ENCODE peak calls at places on chromosomes 7 and 10, in eight cellular contexts. M is fibroblast of lung, Q is cardiac muscle cell, E is foreskin fibroblast, D is upper lobe of right lung, C is HFF-Myc, X is AG10803, P is sigmoid colon. I is an unnamed sample.

GRCh38 chr10:72086466-72087391 is 1.6 kb downstream of the SPOCK2 start:
- DNase-seq in P (no peak), D (peak; percentile 80), X (no peak), E (no peak), M (peak; percentile 58), C (no peak), Q (peak; percentile 43), I (no peak)

GRCh38 chr7:133829336-133829897 is 297.7 kb upstream of the LRGUK start:
- DNase-seq in C (no peak), M (peak; percentile 85), Q (no peak), D (no peak), P (no peak), X (peak; percentile 41), E (peak; percentile 16), I (peak; percentile 58)

GRCh38 chr10:63758080-63758479 is 236.9 kb downstream of the REEP3 start:
- DNase-seq in C (no peak), Q (no peak), E (peak; percentile 58), P (no peak), D (no peak), M (peak; percentile 83), X (peak; percentile 34), I (peak; percentile 4)

GRCh38 chr7:25951414-25952276 is 200.4 kb upstream of the NFE2L3 start:
- DNase-seq in P (peak; percentile 66), E (peak; percentile 27), C (no peak), D (no peak), Q (no peak), X (no peak), M (no peak), I (no peak)

GRCh38 chr10:3623746-3624145 is 161.3 kb downstream of the KLF6 start:
- DNase-seq in E (peak; percentile 82), Q (peak; percentile 3), M (peak; percentile 86), P (no peak), X (peak; percentile 79), C (no peak), D (no peak), I (peak; percentile 57)

GRCh38 chr7:12244129-12244528 is 33.0 kb downstream of the TMEM106B start:
- DNase-seq in M (peak; percentile 27), E (peak; percentile 37), P (no peak), C (no peak), Q (peak; percentile 17), D (peak; percentile 61), X (peak; percentile 2), I (no peak)

GRCh38 chr10:78524941-78525340 is 491.3 kb downstream of the RPS24 start:
- DNase-seq in D (no peak), X (no peak), E (no peak), C (no peak), P (no peak), Q (no peak), M (no peak), I (no peak)

GRCh38 chr10:16518822-16519221 is 2.9 kb downstream of the C1QL3 start:
- DNase-seq in C (no peak), Q (no peak), M (no peak), E (no peak), X (no peak), P (no peak), D (no peak), I (no peak)

GRCh38 chr10:96374639-96374984 is 15.8 kb upstream of the OPALIN start:
- DNase-seq in E (peak; percentile 12), C (no peak), M (no peak), D (no peak), P (no peak), Q (peak; percentile 38), X (no peak), I (no peak)
- H3K4me3 ChIP-seq in E (peak overlapping the region; percentile 45), C (peak overlapping the region; percentile 41), M (no peak overlapping the region), D (peak overlapping the region; percentile 54), P (peak overlapping the region; percentile 43), Q (peak overlapping the region; percentile 35), X (peak overlapping the region; percentile 64), I (peak overlapping the region; percentile 45)

DNA sequence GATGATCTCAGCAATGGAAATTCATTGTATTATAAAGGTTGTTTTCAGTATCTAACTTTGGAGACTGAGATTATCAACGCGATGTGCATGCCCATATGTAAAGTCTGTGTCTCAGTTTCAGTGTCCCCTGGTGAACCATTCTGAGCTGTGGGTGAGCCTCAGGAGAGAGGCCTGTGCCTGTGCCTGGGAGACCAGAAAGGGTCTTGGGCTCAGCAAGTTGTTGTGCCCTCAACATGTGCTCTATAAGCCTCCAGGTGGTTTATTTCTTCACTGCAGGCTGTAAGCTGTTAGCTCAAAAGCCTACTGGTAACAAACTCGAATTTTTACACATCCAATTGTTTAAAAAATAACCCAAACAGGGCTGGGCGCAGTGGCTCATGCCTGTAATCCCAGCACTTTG is 151.9 kb downstream of the PKD1L1 start:
- DNase-seq in C (no peak), D (no peak), E (no peak), Q (no peak), M (peak; percentile 57), P (no peak), X (peak; percentile 34), I (no peak)
- TF ChIP-seq CTCF in C (no peak), D (no peak), E (no peak), Q (no peak), M (no peak), P (no peak), X (peak; percentile 20), I (peak; percentile 9)

DNA sequence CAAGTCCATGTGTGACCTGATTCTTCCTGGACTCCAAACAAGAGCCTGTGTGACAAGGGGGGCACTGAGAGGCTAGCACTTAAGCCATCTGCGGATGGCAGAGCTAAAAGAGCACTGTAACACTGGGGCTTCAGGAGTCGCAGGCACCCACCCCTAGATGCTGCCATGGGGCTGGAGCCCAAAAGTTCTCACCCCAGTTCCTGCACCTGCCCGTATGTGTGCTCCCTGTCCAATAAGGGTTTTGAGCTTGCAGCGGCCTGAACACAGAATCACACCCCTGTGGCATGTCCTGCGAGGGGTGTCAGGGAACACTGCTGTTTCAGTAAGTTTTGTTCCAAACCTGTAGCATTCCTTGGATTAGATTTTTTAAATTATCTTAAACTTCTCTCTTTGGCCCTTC is 53.2 kb upstream of the GPR37 start:
- DNase-seq in D (no peak), Q (no peak), E (no peak), P (no peak), C (no peak), M (no peak), X (no peak), I (no peak)
- H3K4me3 ChIP-seq in D (no peak overlapping the region), Q (no peak overlapping the region), E (no peak overlapping the region), P (no peak overlapping the region), C (no peak overlapping the region), M (no peak overlapping the region), X (no peak overlapping the region), I (no peak overlapping the region)

GRCh38 chr7:126699707-126700106 is 553.0 kb downstream of the GRM8 start:
- DNase-seq in C (no peak), E (no peak), M (no peak), X (no peak), D (no peak), P (no peak), Q (no peak), I (no peak)
- TF ChIP-seq CTCF in C (no peak), E (no peak), M (no peak), X (no peak), D (no peak), P (no peak), Q (no peak), I (peak; percentile 11)

GRCh38 chr7:1787681-1788235 is 117.7 kb downstream of the ELFN1 start:
- DNase-seq in Q (no peak), E (no peak), M (no peak), C (no peak), D (peak; percentile 21), P (peak; percentile 42), X (no peak), I (no peak)
- H3K4me3 ChIP-seq in Q (no peak overlapping the region), E (no peak overlapping the region), M (no peak overlapping the region), C (no peak overlapping the region), D (no peak overlapping the region), P (no peak overlapping the region), X (no peak overlapping the region), I (no peak overlapping the region)

GRCh38 chr10:104780946-104781345 is 139.9 kb downstream of the SORCS3 start:
- DNase-seq in Q (no peak), X (no peak), C (no peak), D (no peak), P (no peak), M (no peak), E (no peak), I (no peak)

GRCh38 chr10:104779701-104780100 is 138.6 kb downstream of the SORCS3 start:
- DNase-seq in E (no peak), P (no peak), D (no peak), C (no peak), X (no peak), Q (no peak), M (no peak), I (no peak)

GRCh38 chr10:104780165-104780564 is 139.1 kb downstream of the SORCS3 start:
- DNase-seq in M (no peak), E (no peak), P (no peak), Q (no peak), D (no peak), X (no peak), C (no peak), I (no peak)

GRCh38 chr10:104777086-104777799 is 136.2 kb downstream of the SORCS3 start:
- DNase-seq in C (no peak), P (no peak), Q (peak; percentile 55), X (no peak), M (no peak), E (no peak), D (no peak), I (no peak)
- TF ChIP-seq CTCF in C (no peak), P (no peak), Q (no peak), X (no peak), M (no peak), E (no peak), D (no peak), I (no peak)